ENCODE peak calls at places on chromosome 9, in five cellular contexts. N is lung, W is colonic mucosa, C is neural progenitor cell, F is GM12865. R is an unnamed sample.

GRCh38 chr9:83281306-83282255 is 218.6 kb upstream of the RASEF start:
- DNase-seq in C (no peak), W (no peak), F (no peak), N (peak), R (peak)

GRCh38 chr9:129665008-129665771 is at the start of gene PRRX2:
- DNase-seq in F (no peak), C (peak), W (no peak), N (no peak), R (peak)

GRCh38 chr9:77218612-77219011 is 41.3 kb downstream of the VPS13A start:
- DNase-seq in F (no peak), N (no peak), W (no peak), C (no peak), R (no peak)

GRCh38 chr9:73038613-73039012 is 85.8 kb upstream of the ALDH1A1 start:
- DNase-seq in C (no peak), F (no peak), N (peak), W (peak), R (peak)

GRCh38 chr9:112532427-112532826 is 45.8 kb downstream of the KIAA1958 start:
- DNase-seq in F (no peak), C (no peak), W (peak), N (peak), R (no peak)

GRCh38 chr9:105127863-105128220 is 116.6 kb upstream of the SLC44A1 start:
- DNase-seq in F (peak), W (peak), N (no peak), C (no peak), R (no peak)

GRCh38 chr9:121207371-121207940 is 5.8 kb upstream of the RAB14 start:
- DNase-seq in C (no peak), F (peak), N (no peak), W (no peak), R (no peak)

GRCh38 chr9:116891438-116891837 is 204.3 kb downstream of the TRIM32 start:
- DNase-seq in C (no peak), N (no peak), W (no peak), F (no peak), R (no peak)

GRCh38 chr9:107046692-107047091 is 183.7 kb downstream of the ZNF462 start:
- DNase-seq in W (no peak), F (peak), N (no peak), C (no peak), R (no peak)

GRCh38 chr9:130175355-130175754 is 3.2 kb downstream of the NCS1 start:
- DNase-seq in C (no peak), F (no peak), N (no peak), W (no peak), R (no peak)

GRCh38 chr9:31210982-31211570 is 1173.4 kb upstream of the ACO1 start:
- DNase-seq in C (peak), F (no peak), N (no peak), W (no peak), R (no peak)

GRCh38 chr9:110048976-110049698 is 158.8 kb downstream of the C9orf152 start:
- DNase-seq in W (peak), C (peak), N (peak), F (peak), R (peak)

GRCh38 chr9:23821400-23822181 is 4.4 kb downstream of the ELAVL2 start:
- DNase-seq in C (peak), N (no peak), W (peak), F (no peak), R (peak)

GRCh38 chr9:113621309-113621791 is 157.8 kb downstream of the RGS3 start:
- DNase-seq in F (no peak), W (no peak), N (no peak), C (peak), R (peak)

GRCh38 chr9:132144708-132145365 is 17.0 kb upstream of the NTNG2 start:
- DNase-seq in C (no peak), N (no peak), W (no peak), F (peak), R (no peak)

GRCh38 chr9:95570150-95570549 is 53.4 kb upstream of the PTCH1 start:
- DNase-seq in N (no peak), F (no peak), C (no peak), W (no peak), R (no peak)

GRCh38 chr9:82385633-82386032 is 397.1 kb downstream of the SPATA31D1 start:
- DNase-seq in W (no peak), F (no peak), C (no peak), N (no peak), R (no peak)

GRCh38 chr9:94031946-94032345 is 52.3 kb upstream of the PTPDC1 start:
- DNase-seq in C (no peak), N (no peak), W (no peak), F (no peak), R (no peak)

GRCh38 chr9:104961238-104961637 is 33.3 kb upstream of the ABCA1 start:
- DNase-seq in F (peak), C (no peak), N (no peak), W (peak), R (no peak)

GRCh38 chr9:72006481-72006880 is 53.9 kb downstream of the C9orf57 start:
- DNase-seq in W (no peak), F (no peak), N (no peak), C (no peak), R (no peak)

GRCh38 chr9:126763130-126763764 is 41.6 kb upstream of the ZBTB43 start:
- DNase-seq in W (no peak), C (no peak), F (peak), N (no peak), R (no peak)

GRCh38 chr9:130991227-130992058 is 17.5 kb upstream of the LAMC3 start:
- DNase-seq in N (no peak), C (no peak), W (no peak), F (no peak), R (no peak)

GRCh38 chr9:122307925-122308324 is 43.2 kb downstream of the MRRF start:
- DNase-seq in W (no peak), N (no peak), C (no peak), F (no peak), R (no peak)

GRCh38 chr9:108108802-108109448 is 619.4 kb upstream of the KLF4 start:
- DNase-seq in C (no peak), W (no peak), F (no peak), N (no peak), R (no peak)

GRCh38 chr9:131046581-131047202 is 37.7 kb downstream of the LAMC3 start:
- DNase-seq in F (peak), N (peak), C (peak), W (peak), R (peak)

GRCh38 chr9:97593960-97594359 is 39.2 kb downstream of the TSTD2 start:
- DNase-seq in C (no peak), W (no peak), N (no peak), F (no peak), R (no peak)

GRCh38 chr9:18739127-18739526 is 265.2 kb downstream of the ADAMTSL1 start:
- DNase-seq in W (no peak), F (no peak), C (no peak), N (no peak), R (no peak)

GRCh38 chr9:21611896-21612295 is 129.8 kb upstream of the IFNE start:
- DNase-seq in C (no peak), N (no peak), W (no peak), F (no peak), R (no peak)

GRCh38 chr9:130337784-130338380 is 72.3 kb downstream of the HMCN2 start:
- DNase-seq in C (no peak), F (no peak), W (no peak), N (no peak), R (no peak)

GRCh38 chr9:19252885-19253219 is 22.4 kb downstream of the DENND4C start:
- DNase-seq in N (no peak), F (no peak), W (no peak), C (no peak), R (no peak)

GRCh38 chr9:70413427-70413797 is 1.0 kb downstream of the KLF9 start:
- DNase-seq in F (no peak), N (no peak), W (no peak), C (peak), R (no peak)

GRCh38 chr9:135702002-135702721 is at the start of gene KCNT1:
- DNase-seq in C (peak), N (no peak), W (peak), F (peak), R (peak)
- H3K4me3 ChIP-seq in C (peak), N (no peak), W (no peak), F (no peak), R (no peak)

DNA sequence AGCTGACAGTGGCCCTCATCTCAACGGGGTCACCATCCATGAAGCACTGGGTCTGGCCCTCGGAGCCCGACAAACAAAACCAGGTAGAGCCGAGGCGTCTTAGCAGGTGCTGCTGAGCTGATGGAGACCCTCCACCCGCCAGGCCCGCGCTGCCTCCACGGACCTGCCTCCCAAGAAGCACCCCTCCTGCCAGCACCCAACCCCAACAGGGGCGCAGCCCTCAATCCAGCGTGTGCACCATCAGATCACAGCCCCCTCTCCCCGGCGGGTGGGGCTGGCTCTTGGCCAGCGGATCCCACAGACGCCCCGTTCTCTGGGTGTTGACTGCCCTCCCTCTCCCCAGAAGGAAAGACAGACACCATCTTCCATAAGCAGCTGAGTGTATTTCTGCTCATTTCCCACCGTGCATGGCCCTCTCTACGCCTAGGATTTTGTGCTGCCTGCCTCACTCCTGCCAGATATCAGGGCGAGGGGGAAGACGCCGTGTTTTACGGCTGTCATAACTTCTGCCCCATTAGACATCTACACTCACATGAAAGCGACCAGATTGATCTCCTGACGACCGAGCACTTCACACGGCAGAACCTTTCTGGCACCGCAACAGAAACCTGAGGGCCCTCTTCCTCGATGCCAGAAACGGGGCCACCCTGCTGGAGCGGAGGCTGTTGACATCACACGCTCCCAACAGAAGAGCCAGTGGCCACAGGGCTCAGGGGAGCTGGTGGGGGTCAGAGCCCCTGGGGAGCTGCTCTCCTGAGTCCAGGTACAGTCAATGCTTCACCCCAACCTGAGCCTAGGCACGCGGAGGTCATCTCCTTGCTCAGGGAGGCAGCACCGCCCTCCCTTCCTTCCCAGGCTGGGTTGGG is 12.4 kb downstream of the NACC2 start:
- DNase-seq in N (no peak), C (peak), W (no peak), F (no peak), R (peak)
- H3K4me3 ChIP-seq in N (no peak), C (no peak), W (no peak), F (no peak), R (no peak)

GRCh38 chr9:128249914-128250838 is 25.6 kb downstream of the GOLGA2 start:
- DNase-seq in F (peak), W (peak), C (peak), N (peak), R (peak)
- H3K4me3 ChIP-seq in F (no peak), W (peak), C (peak), N (no peak), R (no peak)

DNA sequence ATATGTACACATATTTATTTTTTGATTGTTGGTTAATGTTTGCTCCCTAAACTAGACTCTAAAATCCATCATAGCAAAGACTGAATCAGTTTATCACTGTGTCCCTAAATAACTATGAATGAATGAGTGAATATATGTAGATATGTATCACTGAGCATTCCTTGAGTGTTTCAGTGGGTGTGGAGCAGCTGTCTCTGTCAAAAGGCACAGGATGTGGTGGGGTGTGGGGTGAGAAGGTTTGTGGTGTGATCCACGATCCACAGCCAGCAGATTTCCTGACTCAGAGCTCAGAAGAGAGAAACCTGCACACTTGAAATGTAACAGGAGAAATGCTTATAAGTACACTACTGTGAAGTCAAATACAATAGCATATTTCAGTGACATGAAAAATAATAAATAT is 287.2 kb downstream of the GAS1 start:
- DNase-seq in W (no peak), F (no peak), N (no peak), C (no peak), R (no peak)
- H3K4me3 ChIP-seq in W (no peak), F (no peak), N (no peak), C (no peak), R (no peak)

GRCh38 chr9:5843450-5844249 is 10.7 kb upstream of the ERMP1 start:
- DNase-seq in W (no peak), C (no peak), F (no peak), N (no peak), R (no peak)

GRCh38 chr9:5839572-5839902 is 6.6 kb upstream of the ERMP1 start:
- DNase-seq in C (no peak), F (no peak), W (no peak), N (no peak), R (no peak)

GRCh38 chr9:5835808-5836207 is 2.9 kb upstream of the ERMP1 start:
- DNase-seq in F (no peak), W (no peak), N (no peak), C (no peak), R (no peak)

GRCh38 chr9:5842926-5843325 is 10.0 kb upstream of the ERMP1 start:
- DNase-seq in F (no peak), N (no peak), C (no peak), W (no peak), R (no peak)

GRCh38 chr9:5838884-5839571 is 6.1 kb upstream of the ERMP1 start:
- DNase-seq in C (no peak), W (peak), N (peak), F (peak), R (no peak)
- H3K4me3 ChIP-seq in C (no peak), W (no peak), N (no peak), F (no peak), R (no peak)

GRCh38 chr9:133238851-133239532 is 29.9 kb upstream of the OBP2B start:
- DNase-seq in F (peak), W (peak), N (peak), C (peak), R (peak)
- H3K4me3 ChIP-seq in F (no peak), W (peak), N (peak), C (peak), R (no peak)

DNA sequence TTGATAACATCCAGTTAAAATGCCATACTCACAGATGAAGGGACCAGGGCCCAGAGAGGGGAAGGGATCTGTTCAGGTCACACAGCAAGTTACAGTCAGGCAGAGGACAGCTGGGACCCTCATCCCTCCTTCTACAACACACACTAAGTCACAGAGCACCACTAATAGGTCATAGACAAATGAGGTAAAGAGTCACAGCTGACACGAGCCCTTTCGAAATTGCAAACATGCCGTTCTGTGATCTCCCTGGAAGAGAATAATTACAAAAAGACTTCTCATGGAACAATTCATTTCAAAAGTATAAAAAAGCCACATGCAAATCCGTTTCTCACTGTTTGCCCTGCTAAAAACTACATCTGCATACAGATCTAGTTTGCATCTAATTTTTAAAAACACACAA is 15.5 kb downstream of the IGFBPL1 start:
- DNase-seq in N (no peak), C (no peak), W (no peak), F (peak), R (no peak)
- H3K4me3 ChIP-seq in N (no peak), C (no peak), W (no peak), F (no peak), R (no peak)

DNA sequence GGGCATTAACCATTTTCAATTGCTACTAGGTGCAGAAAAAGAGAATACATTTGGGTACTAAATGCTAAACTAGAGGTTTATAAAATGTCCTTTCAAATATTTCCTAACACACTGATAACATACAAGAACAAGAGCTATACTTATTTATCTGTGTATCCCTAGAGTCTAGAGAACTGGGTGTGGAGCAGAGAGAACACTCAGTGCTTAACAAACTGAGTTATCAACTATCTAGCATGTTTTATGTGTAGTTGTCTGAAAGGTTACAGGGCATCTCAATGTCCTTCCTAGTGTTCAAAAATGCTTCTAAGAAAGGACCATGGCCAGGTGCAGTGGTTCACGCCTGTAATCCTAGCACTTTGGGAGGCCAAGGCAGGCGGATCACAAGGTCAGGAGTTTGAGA is 40.3 kb downstream of the NR6A1 start:
- DNase-seq in W (no peak), F (no peak), C (no peak), N (no peak), R (no peak)
- H3K4me3 ChIP-seq in W (no peak), F (no peak), C (no peak), N (no peak), R (no peak)

GRCh38 chr9:35911690-35912089 is 2.4 kb downstream of the SPAAR start:
- DNase-seq in N (peak), W (no peak), F (no peak), C (no peak), R (no peak)

GRCh38 chr9:35909687-35910612 is 660 bp downstream of the SPAAR start:
- DNase-seq in W (no peak), N (peak), C (no peak), F (no peak), R (no peak)

GRCh38 chr9:35914307-35914807 is 5.1 kb downstream of the SPAAR start:
- DNase-seq in W (peak), C (peak), N (no peak), F (peak), R (peak)

GRCh38 chr9:35910613-35911488 is 1.6 kb downstream of the SPAAR start:
- DNase-seq in W (peak), C (peak), N (peak), F (peak), R (no peak)

GRCh38 chr9:35912791-35913400 is 3.6 kb downstream of the SPAAR start:
- DNase-seq in F (no peak), N (peak), C (no peak), W (no peak), R (no peak)
- H3K4me3 ChIP-seq in F (no peak), N (no peak), C (no peak), W (no peak), R (no peak)

R was measured in aorta.